ENCODE peak calls at places on chromosomes 4 and X, in four cellular contexts. One of them, this sample, is unnamed.

GRCh38 chr4:73098713-73099112 is 29.2 kb upstream of the COX18 start:
- ATAC-seq in A549: no peak
- ATAC-seq in HepG2: peak; percentile 46
- ATAC-seq in K562: no peak
- ATAC-seq in this sample: no peak

GRCh38 chrX:16946971-16947562 is 609 bp downstream of the REPS2 start:
- ATAC-seq in A549: peak; percentile 57
- ATAC-seq in HepG2: peak; percentile 36
- ATAC-seq in K562: peak; percentile 23
- ATAC-seq in this sample: peak; percentile 9

GRCh38 chrX:103530540-103530939 is 11.3 kb upstream of the RAB40A start:
- ATAC-seq in A549: no peak
- ATAC-seq in HepG2: no peak
- ATAC-seq in K562: no peak
- ATAC-seq in this sample: no peak

GRCh38 chr4:138894688-138895087 is 120.9 kb upstream of the NOCT start:
- ATAC-seq in A549: no peak
- ATAC-seq in HepG2: no peak
- ATAC-seq in K562: peak; percentile 18
- ATAC-seq in this sample: no peak

GRCh38 chr4:742096-742741 is 36.6 kb downstream of the PCGF3 start:
- ATAC-seq in A549: peak; percentile 20
- ATAC-seq in HepG2: peak; percentile 22
- ATAC-seq in K562: peak; percentile 62
- ATAC-seq in this sample: no peak

GRCh38 chr4:169201144-169202124 is 69.3 kb downstream of the SH3RF1 start:
- ATAC-seq in A549: peak; percentile 37
- ATAC-seq in HepG2: peak; percentile 37
- ATAC-seq in K562: no peak
- ATAC-seq in this sample: no peak

GRCh38 chr4:95450294-95450693 is 98.5 kb downstream of the UNC5C start:
- ATAC-seq in A549: no peak
- ATAC-seq in HepG2: no peak
- ATAC-seq in K562: no peak
- ATAC-seq in this sample: no peak

GRCh38 chr4:663046-663437 is 11.0 kb downstream of the ATP5ME start:
- ATAC-seq in A549: no peak
- ATAC-seq in HepG2: no peak
- ATAC-seq in K562: no peak
- ATAC-seq in this sample: no peak

GRCh38 chrX:150548684-150549083 is 19.7 kb upstream of the MTM1 start:
- ATAC-seq in A549: no peak
- ATAC-seq in HepG2: no peak
- ATAC-seq in K562: no peak
- ATAC-seq in this sample: no peak

GRCh38 chr4:16820304-16820703 is 78.1 kb downstream of the LDB2 start:
- ATAC-seq in A549: no peak
- ATAC-seq in HepG2: no peak
- ATAC-seq in K562: no peak
- ATAC-seq in this sample: peak; percentile 41

GRCh38 chrX:9829308-9830267 is 43.4 kb downstream of the SHROOM2 start:
- ATAC-seq in A549: peak; percentile 79
- ATAC-seq in HepG2: no peak
- ATAC-seq in K562: no peak
- ATAC-seq in this sample: no peak

GRCh38 chrX:115348440-115349225 is 59.1 kb downstream of the LUZP4 start:
- ATAC-seq in A549: no peak
- ATAC-seq in HepG2: no peak
- ATAC-seq in K562: no peak
- ATAC-seq in this sample: no peak

GRCh38 chr4:73870260-73870659 is 1.1 kb downstream of the CXCL1 start:
- ATAC-seq in A549: no peak
- ATAC-seq in HepG2: no peak
- ATAC-seq in K562: no peak
- ATAC-seq in this sample: no peak

GRCh38 chr4:30847958-30848357 is 127.8 kb downstream of the PCDH7 start:
- ATAC-seq in A549: no peak
- ATAC-seq in HepG2: no peak
- ATAC-seq in K562: no peak
- ATAC-seq in this sample: no peak

GRCh38 chr4:79492148-79492547 is 84.1 kb upstream of the GK2 start:
- ATAC-seq in A549: no peak
- ATAC-seq in HepG2: no peak
- ATAC-seq in K562: no peak
- ATAC-seq in this sample: no peak

GRCh38 chr4:146637853-146638800 is 566 bp upstream of the POU4F2 start:
- ATAC-seq in A549: no peak
- ATAC-seq in HepG2: no peak
- ATAC-seq in K562: no peak
- ATAC-seq in this sample: no peak

GRCh38 chr4:15201782-15202181 is 199.5 kb downstream of the CPEB2 start:
- ATAC-seq in A549: no peak
- ATAC-seq in HepG2: no peak
- ATAC-seq in K562: no peak
- ATAC-seq in this sample: no peak

GRCh38 chr4:75849459-75849858 is 52.8 kb downstream of the PPEF2 start:
- ATAC-seq in A549: no peak
- ATAC-seq in HepG2: peak; percentile 79
- ATAC-seq in K562: peak; percentile 15
- ATAC-seq in this sample: no peak

GRCh38 chrX:39328661-39329060 is 527.4 kb downstream of the MID1IP1 start:
- ATAC-seq in A549: no peak
- ATAC-seq in HepG2: no peak
- ATAC-seq in K562: no peak
- ATAC-seq in this sample: no peak

GRCh38 chr4:144872508-144873293 is 225.3 kb downstream of the ANAPC10 start:
- ATAC-seq in A549: no peak
- ATAC-seq in HepG2: no peak
- ATAC-seq in K562: no peak
- ATAC-seq in this sample: peak; percentile 25

GRCh38 chr4:36220776-36221175 is 23.5 kb downstream of the ARAP2 start:
- ATAC-seq in A549: no peak
- ATAC-seq in HepG2: no peak
- ATAC-seq in K562: no peak
- ATAC-seq in this sample: no peak

GRCh38 chr4:136750898-136751297 is 781.4 kb downstream of the PCDH18 start:
- ATAC-seq in A549: no peak
- ATAC-seq in HepG2: no peak
- ATAC-seq in K562: no peak
- ATAC-seq in this sample: no peak

GRCh38 chrX:110173192-110174175 is 144.4 kb downstream of the AMMECR1 start:
- ATAC-seq in A549: peak; percentile 66
- ATAC-seq in HepG2: no peak
- ATAC-seq in K562: no peak
- ATAC-seq in this sample: no peak

GRCh38 chr4:1990676-1991075 is 18.1 kb downstream of the NELFA start:
- ATAC-seq in A549: no peak
- ATAC-seq in HepG2: no peak
- ATAC-seq in K562: no peak
- ATAC-seq in this sample: no peak

GRCh38 chr4:83389037-83389755 is 54.5 kb upstream of the HPSE start:
- ATAC-seq in A549: no peak
- ATAC-seq in HepG2: no peak
- ATAC-seq in K562: no peak
- ATAC-seq in this sample: no peak

GRCh38 chr4:177315767-177316490 is 6.3 kb downstream of the NEIL3 start:
- ATAC-seq in A549: no peak
- ATAC-seq in HepG2: no peak
- ATAC-seq in K562: no peak
- ATAC-seq in this sample: no peak

GRCh38 chr4:8419222-8420041 is 21.1 kb downstream of the ACOX3 start:
- ATAC-seq in A549: no peak
- ATAC-seq in HepG2: no peak
- ATAC-seq in K562: peak; percentile 90
- ATAC-seq in this sample: peak; percentile 78

GRCh38 chr4:173485164-173485563 is 44.9 kb downstream of the HAND2 start:
- ATAC-seq in A549: no peak
- ATAC-seq in HepG2: no peak
- ATAC-seq in K562: no peak
- ATAC-seq in this sample: peak; percentile 74

GRCh38 chrX:7552758-7553157 is 290.2 kb upstream of the VCX start:
- ATAC-seq in A549: no peak
- ATAC-seq in HepG2: no peak
- ATAC-seq in K562: no peak
- ATAC-seq in this sample: no peak

GRCh38 chr4:165426331-165426730 is 47.5 kb downstream of the CPE start:
- ATAC-seq in A549: no peak
- ATAC-seq in HepG2: no peak
- ATAC-seq in K562: no peak
- ATAC-seq in this sample: no peak

GRCh38 chrX:13082286-13083065 is 38.1 kb upstream of the FAM9C start:
- ATAC-seq in A549: no peak
- ATAC-seq in HepG2: no peak
- ATAC-seq in K562: no peak
- ATAC-seq in this sample: no peak

GRCh38 chr4:15587649-15588048 is 67.5 kb downstream of the FBXL5 start:
- ATAC-seq in A549: no peak
- ATAC-seq in HepG2: no peak
- ATAC-seq in K562: no peak
- ATAC-seq in this sample: peak; percentile 91

GRCh38 chrX:118536687-118537461 is 41.3 kb downstream of the DOCK11 start:
- ATAC-seq in A549: peak; percentile 85
- ATAC-seq in HepG2: no peak
- ATAC-seq in K562: peak; percentile 89
- ATAC-seq in this sample: peak; percentile 34

GRCh38 chr4:48693856-48694574 is 86.1 kb downstream of the FRYL start:
- ATAC-seq in A549: no peak
- ATAC-seq in HepG2: no peak
- ATAC-seq in K562: no peak
- ATAC-seq in this sample: no peak

GRCh38 chr4:176259330-176260090 is 9.5 kb downstream of the ASB5 start:
- ATAC-seq in A549: no peak
- ATAC-seq in HepG2: no peak
- ATAC-seq in K562: no peak
- ATAC-seq in this sample: peak; percentile 34

GRCh38 chr4:5711479-5712184 is 631 bp downstream of the EVC start:
- ATAC-seq in A549: peak; percentile 52
- ATAC-seq in HepG2: peak; percentile 19
- ATAC-seq in K562: peak; percentile 19
- ATAC-seq in this sample: no peak

DNA sequence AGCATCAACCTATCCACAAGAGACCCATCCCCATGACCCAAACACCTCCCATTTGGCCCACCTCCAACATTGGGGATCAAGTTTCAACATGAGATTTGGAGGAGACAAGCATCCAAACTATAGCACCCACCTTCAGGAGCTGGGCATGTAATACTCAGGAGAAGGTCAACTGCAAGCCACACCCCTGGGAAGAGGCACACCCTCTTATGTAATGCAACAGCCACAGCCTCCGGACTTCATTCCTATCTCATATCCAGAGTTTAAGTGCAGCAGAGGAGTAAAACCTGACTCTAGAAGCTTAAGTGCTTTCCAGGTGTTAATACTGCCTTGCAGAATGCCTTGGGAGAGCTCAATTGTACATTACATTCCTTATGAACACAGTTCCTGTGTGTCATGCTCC is 197.4 kb downstream of the PTTG2 start:
- ATAC-seq in A549: no peak
- ATAC-seq in HepG2: no peak
- ATAC-seq in K562: peak; percentile 54
- ATAC-seq in this sample: no peak
- TF ChIP-seq EP300 in A549: no peak
- TF ChIP-seq EP300 in HepG2: no peak
- TF ChIP-seq EP300 in K562: no peak
- TF ChIP-seq EP300 in this sample: no peak

DNA sequence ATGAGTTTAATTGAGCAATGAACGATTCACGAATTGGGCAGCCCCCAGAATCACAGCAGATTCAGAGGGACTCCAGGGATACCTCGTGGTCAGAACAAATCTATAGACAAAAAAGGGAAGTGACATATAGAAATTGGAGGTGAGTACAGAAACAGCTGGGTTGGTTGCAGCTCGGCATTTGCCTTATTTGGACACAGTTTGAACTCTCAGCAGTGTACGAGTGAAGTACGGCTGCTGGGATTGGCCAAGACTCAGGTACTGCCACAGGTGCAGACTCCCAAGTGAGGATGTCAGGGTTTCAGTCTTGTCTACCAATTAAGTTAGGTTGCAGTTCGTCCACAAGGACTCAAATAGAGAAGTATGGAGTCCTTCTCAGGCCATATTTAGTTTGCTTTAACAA is 28.2 kb downstream of the HTT-AS start:
- ATAC-seq in A549: no peak
- ATAC-seq in HepG2: no peak
- ATAC-seq in K562: no peak
- ATAC-seq in this sample: no peak
- H3K4me3 ChIP-seq in A549: no peak overlapping the region
- H3K4me3 ChIP-seq in HepG2: no peak overlapping the region
- H3K4me3 ChIP-seq in K562: no peak overlapping the region
- H3K4me3 ChIP-seq in this sample: no peak overlapping the region

GRCh38 chr4:10743357-10743756 is 58.8 kb upstream of the CLNK start:
- ATAC-seq in A549: no peak
- ATAC-seq in HepG2: no peak
- ATAC-seq in K562: no peak
- ATAC-seq in this sample: no peak
- TF ChIP-seq EP300 in A549: no peak
- TF ChIP-seq EP300 in HepG2: no peak
- TF ChIP-seq EP300 in K562: no peak
- TF ChIP-seq EP300 in this sample: no peak

GRCh38 chr4:41880840-41881831 is 54.1 kb upstream of the TMEM33 start:
- ATAC-seq in A549: no peak
- ATAC-seq in HepG2: no peak
- ATAC-seq in K562: no peak
- ATAC-seq in this sample: no peak

GRCh38 chr4:41880022-41880837 is 55.0 kb upstream of the TMEM33 start:
- ATAC-seq in A549: no peak
- ATAC-seq in HepG2: no peak
- ATAC-seq in K562: no peak
- ATAC-seq in this sample: no peak

GRCh38 chr4:41883988-41884737 is 51.1 kb upstream of the TMEM33 start:
- ATAC-seq in A549: no peak
- ATAC-seq in HepG2: peak; percentile 87
- ATAC-seq in K562: no peak
- ATAC-seq in this sample: no peak

GRCh38 chr4:41882622-41883347 is 52.4 kb upstream of the TMEM33 start:
- ATAC-seq in A549: peak; percentile 84
- ATAC-seq in HepG2: no peak
- ATAC-seq in K562: peak; percentile 97
- ATAC-seq in this sample: peak; percentile 71

DNA sequence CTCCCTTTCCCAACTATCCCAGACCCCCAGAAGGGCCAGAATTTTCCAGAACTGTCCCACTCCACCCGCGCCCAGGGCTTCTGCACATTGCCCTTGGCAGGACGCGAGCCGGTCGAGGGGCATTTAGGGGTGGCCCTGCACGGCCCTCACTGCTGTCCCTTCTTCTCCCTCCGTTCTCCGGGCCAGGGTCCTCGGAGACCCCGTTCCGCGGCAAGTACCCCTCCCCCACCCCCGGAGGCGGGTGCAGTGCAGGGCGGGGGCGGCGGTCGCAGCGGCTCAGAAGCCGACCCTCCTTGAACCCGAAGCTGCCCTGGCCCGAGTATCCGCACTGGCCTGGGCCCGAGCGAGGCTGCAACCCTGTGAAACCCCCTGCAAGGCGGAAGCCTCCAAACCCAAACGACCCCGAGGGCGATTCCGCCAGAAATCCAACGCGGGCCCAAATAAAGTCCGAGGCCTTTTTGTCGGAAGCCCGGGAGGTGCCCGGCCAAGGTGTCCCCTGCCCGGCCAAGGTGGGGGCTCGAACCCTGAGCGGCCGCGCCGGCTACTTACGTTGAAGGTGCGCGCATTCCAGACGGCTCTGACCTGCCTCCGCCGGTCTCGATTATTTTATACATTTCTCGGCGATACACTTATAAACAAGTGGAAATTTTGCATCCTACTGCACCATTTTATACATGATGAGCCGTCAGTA is 53.2 kb upstream of the TMEM33 start:
- ATAC-seq in A549: peak; percentile 37
- ATAC-seq in HepG2: no peak
- ATAC-seq in K562: no peak
- ATAC-seq in this sample: no peak
- H3K4me3 ChIP-seq in A549: peak overlapping the region; percentile 72
- H3K4me3 ChIP-seq in HepG2: no peak overlapping the region
- H3K4me3 ChIP-seq in K562: no peak overlapping the region
- H3K4me3 ChIP-seq in this sample: peak overlapping the region; percentile 2